ENCODE peak calls at places on chromosomes 2 and 18, in four cellular contexts. F is GM12878, J is HepG2, G is H1. T is an unnamed sample.

GRCh38 chr18:21593540-21594257 is 6.8 kb downstream of the ESCO1 start:
- DNase-seq in J (peak; percentile 3), F (no peak), G (no peak), T (no peak)

GRCh38 chr2:107337209-107337898 is 451.4 kb upstream of the ST6GAL2 start:
- DNase-seq in G (no peak), F (no peak), J (no peak), T (no peak)

GRCh38 chr2:72917875-72918660 is 749 bp downstream of the EMX1 start:
- DNase-seq in F (no peak), J (no peak), G (no peak), T (no peak)

GRCh38 chr2:143681006-143681405 is 551.8 kb downstream of the ARHGAP15 start:
- DNase-seq in G (no peak), F (no peak), J (no peak), T (no peak)

GRCh38 chr2:115122701-115123100 is 680.3 kb downstream of the DPP10 start:
- DNase-seq in G (no peak), F (no peak), J (no peak), T (no peak)

GRCh38 chr2:134014196-134014960 is 239.5 kb upstream of the MGAT5 start:
- DNase-seq in J (no peak), F (no peak), G (no peak), T (no peak)

GRCh38 chr2:26487192-26487591 is 9.3 kb upstream of the OTOF start:
- DNase-seq in G (no peak), F (no peak), J (no peak), T (no peak)

GRCh38 chr2:182330451-182331325 is 96.1 kb downstream of the PDE1A start:
- DNase-seq in J (no peak), G (no peak), F (no peak), T (no peak)

GRCh38 chr2:239193925-239194687 is 206.7 kb downstream of the HDAC4 start:
- DNase-seq in G (no peak), F (no peak), J (no peak), T (no peak)

GRCh38 chr2:28778392-28778791 is 26.8 kb downstream of the PPP1CB start:
- DNase-seq in G (no peak), F (no peak), J (no peak), T (no peak)

GRCh38 chr2:217669831-217670230 is 333.0 kb downstream of the TNS1 start:
- DNase-seq in F (no peak), J (no peak), G (no peak), T (no peak)

GRCh38 chr2:173657996-173658717 is 303.5 kb downstream of the CDCA7 start:
- DNase-seq in G (no peak), F (no peak), J (peak; percentile 26), T (no peak)

GRCh38 chr18:3482258-3482657 is 32.3 kb downstream of the TGIF1 start:
- DNase-seq in J (no peak), G (no peak), F (no peak), T (no peak)

GRCh38 chr2:68294187-68294586 is 25.6 kb downstream of the CNRIP1 start:
- DNase-seq in G (no peak), F (no peak), J (no peak), T (no peak)

GRCh38 chr2:61943251-61943650 is 37.8 kb downstream of the COMMD1 start:
- DNase-seq in G (no peak), F (peak; percentile 16), J (no peak), T (no peak)

GRCh38 chr2:230410861-230411464 is 5.0 kb upstream of the SP100 start:
- DNase-seq in J (no peak), G (no peak), F (no peak), T (no peak)

GRCh38 chr2:31319391-31320175 is 85.6 kb downstream of the EHD3 start:
- DNase-seq in J (no peak), G (no peak), F (peak; percentile 32), T (no peak)

GRCh38 chr2:2788076-2788475 is 457.0 kb upstream of the MYT1L start:
- DNase-seq in F (no peak), J (no peak), G (peak; percentile 63), T (peak; percentile 92)

GRCh38 chr2:101998556-101999121 is 6.9 kb downstream of the IL1R2 start:
- DNase-seq in F (no peak), J (peak; percentile 70), G (no peak), T (no peak)

GRCh38 chr2:239944706-239945551 is 80.2 kb downstream of the NDUFA10 start:
- DNase-seq in J (no peak), G (no peak), F (no peak), T (no peak)

GRCh38 chr2:207706936-207707860 is 4.2 kb upstream of the CCNYL1 start:
- DNase-seq in F (no peak), G (no peak), J (no peak), T (no peak)

GRCh38 chr2:216082805-216083204 is 1.1 kb downstream of the TMEM169 start:
- DNase-seq in G (no peak), J (peak; percentile 40), F (no peak), T (no peak)

GRCh38 chr2:46451131-46451711 is 28.1 kb upstream of the TMEM247 start:
- DNase-seq in F (no peak), J (no peak), G (no peak), T (no peak)

GRCh38 chr2:45494275-45494977 is 116.6 kb downstream of the SRBD1 start:
- DNase-seq in J (peak; percentile 64), F (peak; percentile 21), G (no peak), T (peak; percentile 58)

GRCh38 chr2:56648802-56649201 is 465.0 kb downstream of the CCDC85A start:
- DNase-seq in G (no peak), J (no peak), F (no peak), T (no peak)

GRCh38 chr2:205482399-205483065 is 199.8 kb upstream of the NRP2 start:
- DNase-seq in F (no peak), G (peak; percentile 56), J (no peak), T (no peak)

GRCh38 chr18:59898609-59899297 is 1.0 kb upstream of the PMAIP1 start:
- DNase-seq in J (no peak), F (no peak), G (no peak), T (no peak)

GRCh38 chr2:46806526-46806925 is 109.1 kb downstream of the MCFD2 start:
- DNase-seq in F (no peak), G (no peak), J (no peak), T (no peak)

GRCh38 chr18:26386002-26386401 is 159.8 kb downstream of the TAF4B start:
- DNase-seq in F (no peak), J (peak; percentile 65), G (no peak), T (no peak)

GRCh38 chr18:77139619-77140018 is 7.0 kb upstream of the MBP start:
- DNase-seq in J (no peak), F (no peak), G (no peak), T (no peak)
- H3K9ac ChIP-seq in J (no peak overlapping the region), F (no peak overlapping the region), G (no peak overlapping the region), T (no peak overlapping the region)

GRCh38 chr2:96274355-96275056 is 8.5 kb downstream of the CIAO1 start:
- DNase-seq in F (no peak), J (no peak), G (no peak), T (no peak)
- TF ChIP-seq SUZ12 in F (no peak), J (no peak), G (no peak), T (no peak)

DNA sequence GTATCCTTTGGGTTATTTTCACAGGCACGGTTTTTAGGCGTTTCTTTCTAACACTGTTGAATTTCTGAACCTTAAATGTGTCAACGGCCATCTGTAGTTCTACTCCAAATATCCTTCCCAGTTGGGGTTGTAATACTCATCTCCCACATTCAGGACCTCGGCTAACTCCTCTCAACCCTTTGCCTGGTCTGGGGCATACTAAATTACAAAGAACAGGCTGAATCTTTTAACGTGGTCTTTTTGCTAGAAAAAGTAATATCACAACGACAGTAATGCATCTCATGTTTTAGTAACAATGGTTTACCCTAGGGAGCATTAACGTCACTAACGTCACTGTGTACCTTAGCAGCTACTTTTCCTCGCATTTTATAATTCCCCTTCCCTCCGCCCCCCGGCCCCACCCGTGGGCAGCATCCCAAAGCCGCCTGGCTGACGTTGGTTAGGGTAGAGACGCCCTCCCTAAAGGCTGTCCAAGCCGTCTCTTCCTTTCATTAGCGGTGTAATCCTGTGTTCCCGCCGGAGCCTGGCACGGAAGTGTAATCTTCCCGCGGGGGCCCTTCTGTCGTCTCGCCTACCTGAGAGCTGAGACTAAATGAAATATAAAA is 2.0 kb downstream of the RPRM start:
- DNase-seq in J (no peak), G (no peak), F (no peak), T (no peak)
- H3K9ac ChIP-seq in J (no peak overlapping the region), G (no peak overlapping the region), F (no peak overlapping the region), T (peak overlapping the region; percentile 0)

GRCh38 chr2:176106636-176107539 is at the start of gene HOXD11:
- DNase-seq in G (no peak), J (no peak), F (no peak), T (no peak)
- TF ChIP-seq SUZ12 in G (peak; percentile 95), J (no peak), F (no peak), T (no peak)

DNA sequence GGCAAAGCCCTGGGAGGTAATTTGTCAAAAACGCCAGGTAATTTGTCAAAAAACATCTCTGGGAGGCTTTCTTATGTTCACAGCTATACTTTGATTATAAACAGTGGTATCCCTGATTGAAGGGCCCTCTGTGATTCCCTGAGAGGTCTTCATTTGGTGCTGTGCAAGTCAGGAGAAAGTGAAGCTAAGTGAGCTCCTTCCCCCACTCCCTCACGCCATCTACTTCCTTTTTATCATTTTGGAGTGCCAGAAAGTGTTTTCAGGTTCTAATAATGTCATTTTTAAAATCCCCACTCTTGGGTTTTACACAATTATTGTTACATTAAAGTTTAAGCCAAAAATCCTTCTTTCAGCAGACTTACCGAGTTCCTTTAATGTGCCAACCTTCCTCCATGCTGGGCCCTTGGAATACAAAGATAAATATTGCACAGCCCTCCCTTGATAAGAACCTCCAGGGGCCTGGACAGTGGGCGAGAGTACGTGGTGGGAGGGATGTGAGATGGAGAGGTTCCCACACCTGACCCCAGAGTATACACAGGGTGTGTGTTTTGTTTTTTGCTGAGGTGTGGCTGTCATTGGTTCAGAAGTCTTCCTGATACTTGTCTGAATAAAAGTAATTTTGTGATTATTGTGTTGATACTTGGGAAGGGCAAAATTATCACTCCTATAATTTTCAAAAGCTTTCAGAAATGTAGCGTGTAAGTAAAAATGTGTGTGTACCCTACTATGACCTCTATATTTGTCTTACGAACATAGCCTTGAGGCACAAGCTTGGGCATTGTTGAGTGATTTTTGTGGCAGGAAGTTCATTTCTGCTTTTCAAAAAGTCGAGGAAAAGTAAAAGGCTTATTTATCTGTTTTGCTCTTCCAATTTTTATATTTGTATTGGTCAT is 8.1 kb downstream of the MAPRE2 start:
- DNase-seq in G (no peak), F (no peak), J (no peak), T (no peak)
- H3K9ac ChIP-seq in G (no peak overlapping the region), F (peak overlapping the region; percentile 65), J (no peak overlapping the region), T (no peak overlapping the region)

GRCh38 chr18:31454066-31454708 is 6.6 kb downstream of the DSG3 start:
- DNase-seq in G (no peak), F (no peak), J (peak; percentile 1), T (no peak)
- TF ChIP-seq SUZ12 in G (no peak), F (no peak), J (no peak), T (no peak)